ENCODE peak calls at places on chromosomes 16 and 17, in six cellular contexts. O is fibroblast of the aortic adventitia, G is heart left ventricle, H is GM12865, Q is fibroblast of lung, C is Panc1. L is an unnamed sample.

GRCh38 chr17:10171057-10171456 is 27.3 kb downstream of the GAS7 start:
- DNase-seq in O (peak), G (peak), H (no peak), Q (no peak), C (no peak), L (no peak)

GRCh38 chr16:57667526-57668258 is 414 bp upstream of the ADGRG3 start:
- DNase-seq in O (no peak), G (peak), H (no peak), Q (no peak), C (no peak), L (no peak)

GRCh38 chr17:39099686-39100293 is 51.6 kb downstream of the PLXDC1 start:
- DNase-seq in O (peak), G (peak), H (peak), Q (peak), C (no peak), L (peak)

GRCh38 chr16:49468611-49469322 is 95.2 kb downstream of the C16orf78 start:
- DNase-seq in O (no peak), G (peak), H (no peak), Q (no peak), C (no peak), L (no peak)

GRCh38 chr16:4666537-4667202 is 26.7 kb upstream of the NUDT16L1 start:
- DNase-seq in O (no peak), G (no peak), H (no peak), Q (no peak), C (no peak), L (no peak)

GRCh38 chr16:70251651-70252354 is at the start of gene EXOSC6:
- DNase-seq in O (peak), G (peak), H (peak), Q (peak), C (peak), L (peak)

GRCh38 chr17:40530988-40531971 is 29.9 kb upstream of the TNS4 start:
- DNase-seq in O (no peak), G (no peak), H (peak), Q (no peak), C (no peak), L (no peak)

GRCh38 chr16:87602821-87603683 is 744 bp downstream of the JPH3 start:
- DNase-seq in O (no peak), G (no peak), H (no peak), Q (no peak), C (no peak), L (no peak)

GRCh38 chr17:28842282-28843012 is at the start of gene FAM222B:
- DNase-seq in O (peak), G (peak), H (peak), Q (peak), C (no peak), L (peak)

GRCh38 chr16:29710227-29711219 is 31.5 kb downstream of the QPRT start:
- DNase-seq in O (peak), G (no peak), H (peak), Q (peak), C (peak), L (peak)

GRCh38 chr17:56681561-56682266 is 88.2 kb downstream of the NOG start:
- DNase-seq in O (peak), G (no peak), H (peak), Q (peak), C (peak), L (peak)

GRCh38 chr17:33183487-33184026 is 109.5 kb downstream of the ASIC2 start:
- DNase-seq in O (no peak), G (no peak), H (no peak), Q (peak), C (no peak), L (no peak)

GRCh38 chr17:42509916-42510315 is 26.1 kb upstream of the NAGLU start:
- DNase-seq in O (no peak), G (no peak), H (no peak), Q (no peak), C (no peak), L (no peak)

GRCh38 chr16:26992661-26993365 is 73.9 kb upstream of the C16orf82 start:
- DNase-seq in O (no peak), G (no peak), H (no peak), Q (no peak), C (no peak), L (no peak)

GRCh38 chr16:85534536-85535351 is 78.4 kb upstream of the GSE1 start:
- DNase-seq in O (no peak), G (no peak), H (no peak), Q (no peak), C (no peak), L (no peak)
- TF ChIP-seq CTCF in O (no peak), G (no peak), H (no peak), Q (no peak), C (no peak), L (no peak)

GRCh38 chr16:20660325-20660724 is 37.2 kb downstream of the ACSM1 start:
- DNase-seq in O (no peak), G (no peak), H (no peak), Q (no peak), C (no peak), L (no peak)
- H3K4me3 ChIP-seq in O (no peak), G (no peak), H (no peak), Q (no peak), C (no peak), L (no peak)

GRCh38 chr16:9050102-9050830 is 41.2 kb upstream of the HAPSTR1 start:
- DNase-seq in O (no peak), G (no peak), H (peak), Q (peak), C (no peak), L (no peak)
- TF ChIP-seq CTCF in O (peak), G (no peak), H (peak), Q (peak), C (peak), L (peak)

DNA sequence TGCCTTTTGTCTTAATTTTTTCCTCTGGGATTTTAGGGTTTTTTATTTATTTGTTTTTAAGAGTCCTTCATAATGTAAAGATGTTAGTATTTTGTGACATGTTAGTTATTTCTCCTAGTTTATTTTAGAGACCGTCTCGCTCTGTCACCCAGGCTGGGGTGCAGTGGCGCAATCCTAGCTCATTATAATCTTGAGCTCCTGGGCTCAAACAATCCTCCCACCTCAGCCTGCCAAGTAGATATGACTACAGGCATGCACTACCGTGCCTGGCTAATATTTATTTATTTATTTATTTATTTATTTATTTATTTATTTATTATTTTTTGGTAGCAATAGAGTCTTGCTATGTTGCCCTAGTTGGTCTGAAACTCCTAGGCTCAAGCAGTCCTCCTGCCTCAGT is 37.4 kb upstream of the ARHGAP17 start:
- DNase-seq in O (no peak), G (no peak), H (no peak), Q (no peak), C (no peak), L (no peak)
- H3K4me3 ChIP-seq in O (no peak), G (peak), H (peak), Q (peak), C (no peak), L (no peak)

GRCh38 chr17:74006366-74006765 is 197.1 kb upstream of the RPL38 start:
- DNase-seq in O (no peak), G (no peak), H (no peak), Q (no peak), C (no peak), L (no peak)

GRCh38 chr17:74011963-74012362 is 191.5 kb upstream of the RPL38 start:
- DNase-seq in O (no peak), G (no peak), H (no peak), Q (no peak), C (no peak), L (no peak)

GRCh38 chr17:74005790-74006189 is 197.7 kb upstream of the RPL38 start:
- DNase-seq in O (no peak), G (no peak), H (no peak), Q (no peak), C (no peak), L (no peak)

GRCh38 chr17:74010903-74011302 is 192.6 kb upstream of the RPL38 start:
- DNase-seq in O (no peak), G (no peak), H (no peak), Q (no peak), C (no peak), L (no peak)

GRCh38 chr17:74008196-74008595 is 195.3 kb upstream of the RPL38 start:
- DNase-seq in O (no peak), G (no peak), H (peak), Q (no peak), C (no peak), L (no peak)
- TF ChIP-seq CTCF in O (no peak), G (no peak), H (no peak), Q (no peak), C (peak), L (no peak)

DNA sequence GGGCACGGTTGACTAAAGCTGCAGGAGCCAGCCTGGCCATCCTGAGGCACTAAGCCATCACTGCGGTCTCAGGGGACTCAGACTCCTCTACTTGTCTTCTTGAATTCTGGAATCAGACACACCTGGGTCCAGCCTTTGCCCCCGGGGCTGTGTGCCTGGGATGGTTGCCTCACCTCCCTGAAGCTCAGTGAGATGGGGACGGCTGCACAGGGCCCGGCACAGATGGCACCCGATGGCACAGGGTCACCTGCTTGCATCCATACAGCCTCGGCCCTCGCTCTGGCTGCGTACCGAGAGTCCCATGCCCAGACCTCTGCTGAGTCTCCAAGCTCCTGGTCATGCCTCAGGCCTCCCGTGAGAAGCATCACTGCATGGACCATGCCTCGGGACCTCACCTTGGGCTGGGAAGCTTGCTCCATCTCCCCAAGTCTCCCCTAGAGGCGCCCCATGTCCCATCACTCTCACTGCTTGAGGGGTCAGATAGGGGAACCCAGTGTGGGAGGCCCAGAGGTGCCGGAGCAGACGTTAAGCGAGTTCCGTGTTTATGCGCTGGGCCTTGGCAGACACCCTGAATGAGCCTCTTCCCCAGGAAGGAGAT is 316.3 kb downstream of the SEC14L1 start:
- DNase-seq in O (no peak), G (no peak), H (peak), Q (no peak), C (no peak), L (no peak)
- H3K4me3 ChIP-seq in O (no peak), G (no peak), H (peak), Q (no peak), C (no peak), L (no peak)

GRCh38 chr16:31354394-31355291 is at the start of gene ITGAX:
- DNase-seq in O (peak), G (peak), H (peak), Q (peak), C (no peak), L (no peak)
- TF ChIP-seq CTCF in O (no peak), G (no peak), H (no peak), Q (no peak), C (no peak), L (no peak)

DNA sequence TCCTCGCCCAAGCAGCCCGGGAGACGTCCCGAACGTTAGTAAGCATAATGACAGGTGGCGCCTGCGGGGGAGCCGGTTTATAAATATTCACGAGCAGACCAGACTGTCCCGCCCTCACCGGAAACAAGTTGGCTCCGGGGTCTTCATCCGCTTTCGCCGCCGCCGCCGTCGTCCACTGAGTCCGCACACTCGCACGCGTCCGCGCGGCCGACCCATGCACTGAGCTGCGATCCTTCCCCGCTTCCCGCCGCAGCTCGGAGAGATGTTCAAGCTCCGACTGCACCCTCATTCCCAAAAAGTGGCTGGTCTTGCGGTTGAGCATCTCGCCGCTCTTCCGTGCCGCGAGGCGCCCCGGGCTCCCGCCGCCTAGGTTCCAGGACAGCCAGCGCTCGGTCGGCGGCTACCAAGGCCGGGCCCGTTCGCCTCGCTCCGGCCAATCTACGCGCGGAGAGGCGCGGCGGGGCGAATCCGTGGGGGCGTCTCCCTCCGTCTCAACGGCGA is 385 bp downstream of the CFAP119 start:
- DNase-seq in O (no peak), G (no peak), H (peak), Q (peak), C (no peak), L (no peak)
- H3K4me3 ChIP-seq in O (peak), G (peak), H (peak), Q (peak), C (peak), L (peak)

DNA sequence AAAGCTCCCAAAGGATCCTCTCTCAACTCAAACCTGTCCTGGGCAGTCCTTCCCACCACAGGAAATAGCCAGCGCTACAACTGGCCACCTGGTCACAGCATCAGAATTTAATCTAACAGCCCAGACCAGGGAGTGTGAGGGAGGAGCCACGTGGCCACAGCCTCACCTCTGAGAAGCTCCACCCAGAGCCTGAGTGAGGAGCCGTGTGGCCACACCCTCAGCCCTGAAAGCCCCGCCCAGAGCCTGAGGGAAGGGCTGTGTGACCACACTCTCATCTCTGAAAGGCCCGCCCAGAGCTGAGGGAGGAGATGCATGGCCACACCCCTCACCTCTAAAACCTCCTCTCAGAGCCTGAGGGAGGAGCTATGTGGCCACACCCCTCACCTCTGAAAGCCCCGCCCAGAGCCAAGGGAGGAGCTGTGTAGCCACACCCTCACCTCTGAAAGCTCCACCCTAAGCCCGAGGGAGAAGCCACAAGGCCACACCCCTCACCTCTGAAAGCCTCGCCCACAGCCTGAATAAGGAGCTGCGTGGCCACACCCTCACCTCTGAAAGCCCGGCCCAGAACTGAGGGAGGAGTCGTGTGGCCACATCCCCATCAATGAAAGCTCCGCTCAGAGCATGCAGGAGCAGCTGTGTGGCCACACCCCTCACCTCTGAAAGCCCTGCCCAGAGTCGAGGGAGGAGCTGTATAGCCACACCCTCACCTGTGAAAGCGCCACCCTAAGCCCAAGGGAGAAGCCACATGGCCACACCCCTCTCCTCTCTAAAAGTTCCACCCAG is 28.6 kb downstream of the SLC38A8 start:
- DNase-seq in O (no peak), G (no peak), H (peak), Q (peak), C (peak), L (no peak)
- TF ChIP-seq CTCF in O (no peak), G (no peak), H (no peak), Q (no peak), C (no peak), L (no peak)

GRCh38 chr17:48592097-48592496 is 1.5 kb downstream of the HOXB5 start:
- DNase-seq in O (no peak), G (no peak), H (no peak), Q (peak), C (no peak), L (no peak)

GRCh38 chr17:48592592-48592991 is 987 bp downstream of the HOXB5 start:
- DNase-seq in O (no peak), G (no peak), H (no peak), Q (peak), C (no peak), L (no peak)

GRCh38 chr17:48589831-48590602 is at the start of gene HOXB3:
- DNase-seq in O (no peak), G (no peak), H (no peak), Q (no peak), C (no peak), L (no peak)

GRCh38 chr17:48590603-48591161 is 641 bp upstream of the HOXB3 start:
- DNase-seq in O (no peak), G (no peak), H (no peak), Q (no peak), C (no peak), L (no peak)

GRCh38 chr17:48591435-48592077 is 1.5 kb upstream of the HOXB3 start:
- DNase-seq in O (no peak), G (no peak), H (no peak), Q (no peak), C (no peak), L (no peak)
- H3K4me3 ChIP-seq in O (no peak), G (no peak), H (no peak), Q (peak), C (peak), L (peak)

L was measured in astrocyte of the cerebellum.